ENCODE peak calls at places on chromosomes 12 and 14, in four cellular contexts. B, R, M and J are unnamed samples.

GRCh38 chr12:1174659-1175058 is 183.6 kb downstream of the ERC1 start:
- DNase-seq in B (no peak), R (no peak), M (no peak), J (no peak)

GRCh38 chr12:108302471-108303311 is 36.4 kb downstream of the CMKLR1 start:
- DNase-seq in B (no peak), R (peak), M (peak), J (no peak)

GRCh38 chr12:102622618-102623017 is 142.3 kb upstream of the IGF1 start:
- DNase-seq in B (no peak), R (no peak), M (no peak), J (no peak)

GRCh38 chr14:102575479-102576428 is 16.7 kb upstream of the RCOR1 start:
- DNase-seq in B (no peak), R (no peak), M (no peak), J (no peak)

GRCh38 chr14:33280646-33281045 is 342.0 kb downstream of the NPAS3 start:
- DNase-seq in B (no peak), R (no peak), M (no peak), J (no peak)

GRCh38 chr14:69056389-69056788 is 77.3 kb upstream of the ACTN1 start:
- DNase-seq in B (no peak), R (no peak), M (no peak), J (no peak)

GRCh38 chr14:90300649-90301048 is 31.1 kb downstream of the NRDE2 start:
- DNase-seq in B (no peak), R (no peak), M (no peak), J (no peak)

GRCh38 chr12:129911437-129912049 is 7.7 kb upstream of the TMEM132D start:
- DNase-seq in B (no peak), R (no peak), M (no peak), J (peak)

GRCh38 chr12:93572712-93573551 is 457 bp downstream of the SOCS2 start:
- DNase-seq in B (no peak), R (no peak), M (peak), J (peak)

GRCh38 chr14:71117839-71118743 is 210.8 kb downstream of the PCNX1 start:
- DNase-seq in B (no peak), R (peak), M (no peak), J (peak)

GRCh38 chr14:58465425-58465824 is 37.9 kb downstream of the KIAA0586 start:
- DNase-seq in B (no peak), R (no peak), M (no peak), J (no peak)

GRCh38 chr12:10957741-10958140 is 18.7 kb upstream of the TAS2R14 start:
- DNase-seq in B (no peak), R (no peak), M (no peak), J (no peak)

GRCh38 chr14:31388687-31389413 is 31.5 kb downstream of the HEATR5A start:
- DNase-seq in B (no peak), R (no peak), M (no peak), J (no peak)

GRCh38 chr12:123398177-123398916 is 14.4 kb downstream of the KMT5A start:
- DNase-seq in B (no peak), R (no peak), M (peak), J (peak)

GRCh38 chr14:64879635-64880381 is at the start of gene SPTB:
- DNase-seq in B (peak), R (no peak), M (peak), J (peak)

GRCh38 chr14:85607571-85608219 is 77.8 kb downstream of the FLRT2 start:
- DNase-seq in B (no peak), R (peak), M (no peak), J (no peak)

GRCh38 chr12:128969480-128970055 is 116.3 kb downstream of the GLT1D1 start:
- DNase-seq in B (no peak), R (no peak), M (no peak), J (peak)

GRCh38 chr14:31070431-31070830 is 44.3 kb upstream of the STRN3 start:
- DNase-seq in B (no peak), R (peak), M (no peak), J (no peak)

GRCh38 chr12:9365296-9365695 is 157.1 kb upstream of the PZP start:
- DNase-seq in B (no peak), R (no peak), M (no peak), J (no peak)
- H3K27ac ChIP-seq in B (peak), R (no peak), M (no peak), J (no peak)

GRCh38 chr12:50842637-50843493 is at the start of gene TMPRSS12:
- DNase-seq in B (no peak), R (peak), M (no peak), J (no peak)
- H3K4me3 ChIP-seq in B (peak), R (peak), M (peak), J (no peak)

GRCh38 chr12:46159239-46159901 is 109.5 kb downstream of the SLC38A1 start:
- DNase-seq in B (no peak), R (no peak), M (no peak), J (no peak)
- H3K27ac ChIP-seq in B (peak), R (no peak), M (peak), J (no peak)

GRCh38 chr12:12425616-12426015 is 68.7 kb downstream of the BORCS5 start:
- DNase-seq in B (no peak), R (no peak), M (no peak), J (no peak)

GRCh38 chr12:12432373-12432772 is 75.5 kb downstream of the BORCS5 start:
- DNase-seq in B (no peak), R (peak), M (no peak), J (no peak)

GRCh38 chr12:12427568-12427967 is 70.7 kb downstream of the BORCS5 start:
- DNase-seq in B (no peak), R (no peak), M (no peak), J (no peak)

GRCh38 chr12:12428047-12428446 is 71.2 kb downstream of the BORCS5 start:
- DNase-seq in B (no peak), R (no peak), M (no peak), J (no peak)

DNA sequence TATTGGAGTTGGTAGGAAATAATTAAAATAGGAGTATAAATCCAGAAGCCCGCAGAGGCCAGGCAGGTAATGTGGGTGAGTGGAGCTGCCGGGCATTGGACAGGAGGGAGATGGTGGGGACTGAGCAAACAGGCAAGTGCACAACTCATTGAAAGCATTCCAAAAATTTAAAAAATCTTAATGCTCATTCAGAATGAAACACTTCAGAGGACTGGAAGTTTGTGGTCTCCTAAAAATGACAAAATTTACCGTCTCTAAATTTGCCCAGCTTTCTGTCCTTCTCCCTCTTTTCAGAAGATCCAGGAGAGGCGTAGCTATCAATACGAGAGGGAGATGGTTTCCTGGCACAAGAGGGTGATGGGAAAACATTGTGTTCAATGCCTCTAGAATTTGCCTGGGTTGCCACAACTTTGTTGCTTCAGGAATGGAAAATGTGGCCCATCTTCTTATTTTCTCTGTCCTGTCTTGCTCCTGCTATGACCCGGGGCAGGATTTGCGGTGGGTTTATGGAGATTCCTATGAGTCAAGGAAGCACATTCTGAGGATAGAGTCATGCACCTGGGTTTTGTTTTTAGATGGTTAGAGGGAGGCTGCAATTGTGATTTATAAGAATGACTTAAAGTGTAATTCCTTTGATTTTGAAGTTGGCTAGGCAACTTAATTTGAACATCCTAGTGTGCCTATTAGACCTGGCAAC is 72.2 kb downstream of the BORCS5 start:
- DNase-seq in B (no peak), R (peak), M (no peak), J (no peak)
- H3K4me3 ChIP-seq in B (no peak), R (no peak), M (no peak), J (no peak)